ENCODE peak calls at places on chromosomes 13 and 19, in five cellular contexts. One of them, this sample, is unnamed.
A peak's percentile ranks its signal among the peaks of the same experiment; 100 is the strongest.

GRCh38 chr13:113040031-113040430 is 65.6 kb upstream of the F7 start:
- DNase-seq in HCT116: no peak
- DNase-seq in GM12878: no peak
- DNase-seq in SK-N-SH: no peak
- DNase-seq in HepG2: no peak
- DNase-seq in this sample: no peak

GRCh38 chr13:50733392-50733791 is 110.1 kb downstream of the DLEU7 start:
- DNase-seq in HCT116: no peak
- DNase-seq in GM12878: no peak
- DNase-seq in SK-N-SH: no peak
- DNase-seq in HepG2: no peak
- DNase-seq in this sample: no peak

GRCh38 chr19:18044825-18045304 is 36.9 kb downstream of the ARRDC2 start:
- DNase-seq in HCT116: no peak
- DNase-seq in GM12878: peak; percentile 90
- DNase-seq in SK-N-SH: no peak
- DNase-seq in HepG2: no peak
- DNase-seq in this sample: peak; percentile 57

GRCh38 chr13:80196756-80197155 is 144.2 kb downstream of the SPRY2 start:
- DNase-seq in HCT116: no peak
- DNase-seq in GM12878: no peak
- DNase-seq in SK-N-SH: no peak
- DNase-seq in HepG2: no peak
- DNase-seq in this sample: no peak

GRCh38 chr19:33683881-33684549 is 62.3 kb downstream of the CHST8 start:
- DNase-seq in HCT116: no peak
- DNase-seq in GM12878: no peak
- DNase-seq in SK-N-SH: no peak
- DNase-seq in HepG2: peak; percentile 7
- DNase-seq in this sample: no peak

GRCh38 chr13:75180805-75181455 is 301.0 kb downstream of the TBC1D4 start:
- DNase-seq in HCT116: no peak
- DNase-seq in GM12878: no peak
- DNase-seq in SK-N-SH: no peak
- DNase-seq in HepG2: no peak
- DNase-seq in this sample: no peak

GRCh38 chr19:4328243-4328990 is 10.2 kb downstream of the STAP2 start:
- DNase-seq in HCT116: peak; percentile 87
- DNase-seq in GM12878: peak; percentile 75
- DNase-seq in SK-N-SH: peak; percentile 99
- DNase-seq in HepG2: no peak
- DNase-seq in this sample: peak; percentile 96

GRCh38 chr13:105196052-105196451 is 1339.4 kb downstream of the EFNB2 start:
- DNase-seq in HCT116: no peak
- DNase-seq in GM12878: no peak
- DNase-seq in SK-N-SH: no peak
- DNase-seq in HepG2: no peak
- DNase-seq in this sample: no peak

GRCh38 chr13:98998831-98999634 is 21.2 kb upstream of the DOCK9 start:
- DNase-seq in HCT116: no peak
- DNase-seq in GM12878: peak; percentile 41
- DNase-seq in SK-N-SH: no peak
- DNase-seq in HepG2: no peak
- DNase-seq in this sample: peak; percentile 14

GRCh38 chr19:19657397-19657783 is 6.1 kb downstream of the ATP13A1 start:
- DNase-seq in HCT116: no peak
- DNase-seq in GM12878: no peak
- DNase-seq in SK-N-SH: peak; percentile 54
- DNase-seq in HepG2: no peak
- DNase-seq in this sample: no peak

GRCh38 chr19:39130337-39131254 is 5.0 kb downstream of the PAK4 start:
- DNase-seq in HCT116: no peak
- DNase-seq in GM12878: no peak
- DNase-seq in SK-N-SH: peak; percentile 58
- DNase-seq in HepG2: no peak
- DNase-seq in this sample: no peak
- TF ChIP-seq ZBTB33 in HCT116: no peak
- TF ChIP-seq ZBTB33 in GM12878: no peak
- TF ChIP-seq ZBTB33 in SK-N-SH: no peak
- TF ChIP-seq ZBTB33 in HepG2: no peak
- TF ChIP-seq ZBTB33 in this sample: no peak

DNA sequence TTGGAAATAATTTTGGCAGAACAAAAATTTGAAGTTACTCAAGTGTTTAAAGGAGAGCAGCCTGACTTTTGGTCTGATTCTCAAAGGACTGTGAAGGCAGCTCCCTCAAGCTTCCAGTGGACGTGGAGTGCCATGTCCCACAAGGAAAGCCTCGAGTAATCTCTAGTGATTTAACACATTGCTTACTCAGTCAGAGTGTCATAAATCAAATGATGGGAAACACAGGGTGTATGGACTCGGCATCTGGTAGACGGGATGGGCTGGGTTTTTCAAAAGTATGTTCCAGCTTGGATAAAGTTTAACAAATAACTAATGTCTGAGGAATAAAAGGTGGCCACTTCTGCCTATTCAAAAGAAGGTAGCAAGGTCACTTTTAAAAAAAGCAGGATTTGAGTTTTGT is 32.6 kb downstream of the ANKRD10 start:
- DNase-seq in HCT116: no peak
- DNase-seq in GM12878: no peak
- DNase-seq in SK-N-SH: no peak
- DNase-seq in HepG2: no peak
- DNase-seq in this sample: no peak
- TF ChIP-seq ZBTB33 in HCT116: no peak
- TF ChIP-seq ZBTB33 in GM12878: no peak
- TF ChIP-seq ZBTB33 in SK-N-SH: no peak
- TF ChIP-seq ZBTB33 in HepG2: no peak
- TF ChIP-seq ZBTB33 in this sample: no peak

DNA sequence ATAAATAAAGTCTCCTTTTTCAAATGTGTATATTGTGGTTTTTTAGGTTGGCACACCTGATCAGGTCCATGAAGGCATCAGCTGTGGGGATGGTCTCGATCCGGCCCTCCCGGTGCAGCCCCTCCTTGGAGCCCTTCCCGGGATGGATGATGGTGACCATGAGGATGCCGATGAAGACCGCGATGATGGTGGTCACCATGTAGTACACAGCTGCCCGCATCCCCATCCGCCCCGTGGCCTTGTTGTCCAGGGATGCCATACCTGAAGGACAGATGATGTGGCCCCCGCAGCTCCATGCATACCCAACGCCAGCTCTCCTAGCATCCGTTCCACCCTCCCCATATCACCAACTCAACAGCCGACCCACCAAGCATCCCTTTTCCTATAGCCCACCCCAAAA is 11.4 kb downstream of the SLC1A6 start:
- DNase-seq in HCT116: no peak
- DNase-seq in GM12878: no peak
- DNase-seq in SK-N-SH: no peak
- DNase-seq in HepG2: no peak
- DNase-seq in this sample: no peak
- TF ChIP-seq ZBTB33 in HCT116: no peak
- TF ChIP-seq ZBTB33 in GM12878: no peak
- TF ChIP-seq ZBTB33 in SK-N-SH: no peak
- TF ChIP-seq ZBTB33 in HepG2: no peak
- TF ChIP-seq ZBTB33 in this sample: no peak

DNA sequence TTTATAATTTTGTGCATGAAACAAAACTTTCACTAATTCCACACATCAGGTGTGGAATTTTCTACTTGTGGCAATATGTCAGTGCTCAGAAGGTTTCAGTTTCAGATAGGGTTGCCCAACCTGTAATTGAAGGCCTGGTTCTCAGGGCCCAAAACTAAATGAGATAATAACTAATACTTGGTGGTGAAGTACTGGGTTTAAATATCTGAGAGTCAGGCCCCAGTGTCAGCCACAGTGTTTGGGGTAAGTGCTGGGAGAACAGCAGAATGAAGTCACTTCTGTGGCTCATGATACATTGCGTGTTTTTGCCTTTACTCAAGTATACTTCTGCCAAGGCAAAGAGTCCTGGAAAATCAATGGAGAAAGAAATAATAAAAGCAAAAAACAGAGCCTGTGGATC is 5.6 kb downstream of the SAFB start:
- DNase-seq in HCT116: no peak
- DNase-seq in GM12878: no peak
- DNase-seq in SK-N-SH: no peak
- DNase-seq in HepG2: no peak
- DNase-seq in this sample: no peak
- TF ChIP-seq ZBTB33 in HCT116: no peak
- TF ChIP-seq ZBTB33 in GM12878: no peak
- TF ChIP-seq ZBTB33 in SK-N-SH: no peak
- TF ChIP-seq ZBTB33 in HepG2: no peak
- TF ChIP-seq ZBTB33 in this sample: no peak

DNA sequence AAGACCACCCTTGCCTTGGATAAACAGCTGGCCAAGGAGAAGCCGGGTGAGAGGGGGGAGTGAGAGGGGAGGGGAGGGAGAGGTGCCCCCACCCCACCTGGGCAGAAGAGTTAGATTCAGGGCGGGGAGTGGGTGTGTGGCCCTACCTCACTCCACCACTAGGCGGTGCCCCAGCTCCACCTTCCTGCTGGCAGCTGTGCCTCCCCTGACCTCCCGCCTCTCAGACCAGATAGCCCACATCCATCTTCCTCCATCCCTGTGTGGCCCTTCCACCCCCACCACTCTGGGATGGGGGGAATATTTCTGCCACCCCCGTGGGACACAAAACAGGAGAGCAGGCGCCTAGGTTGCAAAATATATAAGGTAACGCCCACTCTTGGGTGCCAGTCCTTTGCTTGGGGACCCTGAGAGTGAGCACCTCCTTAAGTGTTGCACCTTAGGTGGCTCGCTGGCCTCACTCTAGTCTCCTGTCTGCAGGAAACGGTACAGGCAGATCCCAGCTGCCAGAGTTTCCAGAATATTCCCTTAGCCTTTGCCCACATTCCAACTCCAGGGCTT is 13.8 kb upstream of the EHD2 start:
- DNase-seq in HCT116: no peak
- DNase-seq in GM12878: no peak
- DNase-seq in SK-N-SH: peak; percentile 95
- DNase-seq in HepG2: peak; percentile 28
- DNase-seq in this sample: peak; percentile 83
- TF ChIP-seq ZBTB33 in HCT116: no peak
- TF ChIP-seq ZBTB33 in GM12878: no peak
- TF ChIP-seq ZBTB33 in SK-N-SH: no peak
- TF ChIP-seq ZBTB33 in HepG2: peak; percentile 39
- TF ChIP-seq ZBTB33 in this sample: no peak

DNA sequence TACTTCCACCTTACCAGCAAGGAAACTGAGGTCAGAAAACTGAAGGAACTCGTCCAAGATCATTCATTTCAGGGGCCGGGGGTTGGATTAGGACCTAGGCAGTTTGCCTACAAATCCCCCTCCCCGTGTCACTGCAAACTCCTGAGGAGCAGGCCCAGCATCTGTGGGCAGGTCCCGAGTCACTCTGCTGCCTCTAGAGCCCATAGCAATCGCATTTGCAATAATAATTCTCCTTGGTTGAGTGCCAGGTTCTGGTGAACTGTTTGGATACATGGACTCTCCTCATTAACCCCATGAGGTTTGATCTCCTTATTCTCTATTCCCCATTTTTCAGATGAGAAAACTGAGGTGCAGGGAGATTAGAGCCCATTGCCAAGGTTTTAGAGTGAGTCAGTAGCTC is 903 bp downstream of the PIN1 start:
- DNase-seq in HCT116: no peak
- DNase-seq in GM12878: no peak
- DNase-seq in SK-N-SH: peak; percentile 41
- DNase-seq in HepG2: no peak
- DNase-seq in this sample: peak; percentile 8
- TF ChIP-seq ZBTB33 in HCT116: no peak
- TF ChIP-seq ZBTB33 in GM12878: no peak
- TF ChIP-seq ZBTB33 in SK-N-SH: no peak
- TF ChIP-seq ZBTB33 in HepG2: no peak
- TF ChIP-seq ZBTB33 in this sample: no peak

GRCh38 chr13:94192576-94192975 is 286.9 kb downstream of the DCT start:
- DNase-seq in HCT116: no peak
- DNase-seq in GM12878: no peak
- DNase-seq in SK-N-SH: no peak
- DNase-seq in HepG2: peak; percentile 30
- DNase-seq in this sample: no peak

GRCh38 chr13:94198666-94199065 is 280.8 kb downstream of the DCT start:
- DNase-seq in HCT116: no peak
- DNase-seq in GM12878: no peak
- DNase-seq in SK-N-SH: no peak
- DNase-seq in HepG2: no peak
- DNase-seq in this sample: no peak

GRCh38 chr13:94199135-94199534 is 280.3 kb downstream of the DCT start:
- DNase-seq in HCT116: no peak
- DNase-seq in GM12878: no peak
- DNase-seq in SK-N-SH: no peak
- DNase-seq in HepG2: no peak
- DNase-seq in this sample: no peak

GRCh38 chr13:94196426-94196825 is 283.1 kb downstream of the DCT start:
- DNase-seq in HCT116: no peak
- DNase-seq in GM12878: no peak
- DNase-seq in SK-N-SH: no peak
- DNase-seq in HepG2: no peak
- DNase-seq in this sample: no peak

DNA sequence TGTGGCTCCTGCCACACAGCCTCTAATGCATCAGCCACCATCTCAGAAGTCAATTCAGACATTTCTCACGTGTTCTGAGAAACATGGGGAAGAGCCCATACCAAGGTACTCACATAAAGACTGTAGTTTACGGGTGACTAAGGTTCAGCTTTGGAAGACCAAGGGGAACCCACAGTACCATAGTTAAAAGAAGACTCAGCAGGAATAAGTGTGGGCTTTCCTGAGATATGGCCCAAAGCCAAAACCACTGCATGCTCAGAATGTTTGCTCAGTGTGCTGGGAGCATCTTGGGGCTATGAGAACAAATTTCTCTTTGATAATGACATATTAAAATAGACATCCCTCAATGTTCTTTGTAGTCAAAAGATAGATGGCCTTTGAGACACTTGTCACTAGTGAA is 283.8 kb downstream of the DCT start:
- DNase-seq in HCT116: no peak
- DNase-seq in GM12878: no peak
- DNase-seq in SK-N-SH: no peak
- DNase-seq in HepG2: no peak
- DNase-seq in this sample: no peak
- TF ChIP-seq ZBTB33 in HCT116: no peak
- TF ChIP-seq ZBTB33 in GM12878: no peak
- TF ChIP-seq ZBTB33 in SK-N-SH: peak; percentile 79
- TF ChIP-seq ZBTB33 in HepG2: no peak
- TF ChIP-seq ZBTB33 in this sample: no peak

GRCh38 chr13:102091231-102091630 is 310.6 kb downstream of the FGF14 start:
- DNase-seq in HCT116: peak; percentile 4
- DNase-seq in GM12878: no peak
- DNase-seq in SK-N-SH: no peak
- DNase-seq in HepG2: no peak
- DNase-seq in this sample: no peak
- TF ChIP-seq ZBTB33 in HCT116: no peak
- TF ChIP-seq ZBTB33 in GM12878: no peak
- TF ChIP-seq ZBTB33 in SK-N-SH: no peak
- TF ChIP-seq ZBTB33 in HepG2: no peak
- TF ChIP-seq ZBTB33 in this sample: no peak